ENCODE peak calls at places on chromosome 4, in ten cellular contexts. One of them, this sample, is unnamed.

GRCh38 chr4:8595237-8596087 is 2.9 kb downstream of the CPZ start:
- DNase-seq in CD4-positive, alpha-beta T cell: no peak
- DNase-seq in right atrium auricular region: no peak
- DNase-seq in hepatocyte: peak
- DNase-seq in heart right ventricle: no peak
- DNase-seq in coronary artery: no peak
- DNase-seq in neural progenitor cell: no peak
- DNase-seq in neuronal stem cell: no peak
- DNase-seq in pancreas: no peak
- DNase-seq in left lung: peak
- DNase-seq in this sample: no peak

GRCh38 chr4:94575652-94576051 is 123.9 kb downstream of the PDLIM5 start:
- DNase-seq in CD4-positive, alpha-beta T cell: no peak
- DNase-seq in right atrium auricular region: no peak
- DNase-seq in hepatocyte: no peak
- DNase-seq in heart right ventricle: no peak
- DNase-seq in coronary artery: no peak
- DNase-seq in neural progenitor cell: no peak
- DNase-seq in neuronal stem cell: no peak
- DNase-seq in pancreas: no peak
- DNase-seq in left lung: peak
- DNase-seq in this sample: no peak

GRCh38 chr4:146521543-146522097 is at the start of gene SLC10A7:
- DNase-seq in CD4-positive, alpha-beta T cell: peak
- DNase-seq in right atrium auricular region: peak
- DNase-seq in hepatocyte: peak
- DNase-seq in heart right ventricle: peak
- DNase-seq in coronary artery: peak
- DNase-seq in neural progenitor cell: peak
- DNase-seq in neuronal stem cell: peak
- DNase-seq in pancreas: peak
- DNase-seq in left lung: peak
- DNase-seq in this sample: peak

GRCh38 chr4:1206299-1207156 is 34.1 kb upstream of the SPON2 start:
- DNase-seq in CD4-positive, alpha-beta T cell: no peak
- DNase-seq in right atrium auricular region: no peak
- DNase-seq in hepatocyte: no peak
- DNase-seq in heart right ventricle: no peak
- DNase-seq in coronary artery: peak
- DNase-seq in neural progenitor cell: no peak
- DNase-seq in neuronal stem cell: no peak
- DNase-seq in pancreas: peak
- DNase-seq in left lung: peak
- DNase-seq in this sample: peak

GRCh38 chr4:111230265-111230664 is 607.4 kb upstream of the PITX2 start:
- DNase-seq in CD4-positive, alpha-beta T cell: no peak
- DNase-seq in right atrium auricular region: no peak
- DNase-seq in hepatocyte: no peak
- DNase-seq in heart right ventricle: no peak
- DNase-seq in coronary artery: no peak
- DNase-seq in neural progenitor cell: no peak
- DNase-seq in neuronal stem cell: no peak
- DNase-seq in pancreas: no peak
- DNase-seq in left lung: no peak
- DNase-seq in this sample: no peak

GRCh38 chr4:10527438-10527837 is 70.2 kb upstream of the ZNF518B start:
- DNase-seq in CD4-positive, alpha-beta T cell: no peak
- DNase-seq in right atrium auricular region: no peak
- DNase-seq in hepatocyte: no peak
- DNase-seq in heart right ventricle: no peak
- DNase-seq in coronary artery: no peak
- DNase-seq in neural progenitor cell: no peak
- DNase-seq in neuronal stem cell: no peak
- DNase-seq in pancreas: no peak
- DNase-seq in left lung: no peak
- DNase-seq in this sample: no peak

GRCh38 chr4:16337936-16338335 is 111.7 kb upstream of the TAPT1 start:
- DNase-seq in CD4-positive, alpha-beta T cell: no peak
- DNase-seq in right atrium auricular region: no peak
- DNase-seq in hepatocyte: no peak
- DNase-seq in heart right ventricle: no peak
- DNase-seq in coronary artery: no peak
- DNase-seq in neural progenitor cell: no peak
- DNase-seq in neuronal stem cell: no peak
- DNase-seq in pancreas: no peak
- DNase-seq in left lung: no peak
- DNase-seq in this sample: no peak

GRCh38 chr4:176002007-176002623 is 63.5 kb upstream of the WDR17 start:
- DNase-seq in CD4-positive, alpha-beta T cell: no peak
- DNase-seq in right atrium auricular region: no peak
- DNase-seq in hepatocyte: peak
- DNase-seq in heart right ventricle: no peak
- DNase-seq in coronary artery: no peak
- DNase-seq in neural progenitor cell: peak
- DNase-seq in neuronal stem cell: peak
- DNase-seq in pancreas: peak
- DNase-seq in left lung: peak
- DNase-seq in this sample: no peak

GRCh38 chr4:1008840-1009646 is 2.4 kb upstream of the FGFRL1 start:
- DNase-seq in CD4-positive, alpha-beta T cell: peak
- DNase-seq in right atrium auricular region: no peak
- DNase-seq in hepatocyte: no peak
- DNase-seq in heart right ventricle: peak
- DNase-seq in coronary artery: no peak
- DNase-seq in neural progenitor cell: no peak
- DNase-seq in neuronal stem cell: no peak
- DNase-seq in pancreas: peak
- DNase-seq in left lung: no peak
- DNase-seq in this sample: peak

GRCh38 chr4:181959121-181959520 is 284.1 kb upstream of the TENM3 start:
- DNase-seq in CD4-positive, alpha-beta T cell: no peak
- DNase-seq in right atrium auricular region: no peak
- DNase-seq in hepatocyte: no peak
- DNase-seq in heart right ventricle: no peak
- DNase-seq in coronary artery: no peak
- DNase-seq in neural progenitor cell: no peak
- DNase-seq in neuronal stem cell: no peak
- DNase-seq in pancreas: no peak
- DNase-seq in left lung: no peak
- DNase-seq in this sample: no peak

GRCh38 chr4:170990989-170991589 is 822.1 kb upstream of the GALNTL6 start:
- DNase-seq in CD4-positive, alpha-beta T cell: no peak
- DNase-seq in right atrium auricular region: no peak
- DNase-seq in hepatocyte: peak
- DNase-seq in heart right ventricle: no peak
- DNase-seq in coronary artery: no peak
- DNase-seq in neural progenitor cell: peak
- DNase-seq in neuronal stem cell: peak
- DNase-seq in pancreas: no peak
- DNase-seq in left lung: no peak
- DNase-seq in this sample: no peak

DNA sequence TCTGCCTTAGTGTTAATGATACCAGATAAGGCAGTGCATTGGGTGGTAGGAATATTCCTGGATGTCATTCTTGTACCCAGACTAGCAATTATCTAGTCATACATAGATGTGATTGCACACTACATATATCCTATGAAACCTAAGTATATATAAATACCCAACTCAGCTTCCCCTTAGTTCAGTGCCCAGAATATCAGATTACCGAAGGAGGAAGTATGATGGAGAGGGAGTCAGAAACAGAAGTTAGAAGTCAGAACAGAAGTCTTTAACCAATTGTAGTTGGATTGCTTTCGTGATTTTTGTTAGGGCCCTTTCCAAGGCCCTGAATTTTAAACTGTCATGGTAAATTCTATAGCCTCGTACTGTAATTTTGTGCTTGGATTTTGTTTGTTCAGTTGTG is 42.9 kb downstream of the MOB1B start:
- DNase-seq in CD4-positive, alpha-beta T cell: no peak
- DNase-seq in right atrium auricular region: no peak
- DNase-seq in hepatocyte: no peak
- DNase-seq in heart right ventricle: no peak
- DNase-seq in coronary artery: no peak
- DNase-seq in neural progenitor cell: no peak
- DNase-seq in neuronal stem cell: no peak
- DNase-seq in pancreas: no peak
- DNase-seq in left lung: no peak
- DNase-seq in this sample: no peak
- H3K27ac ChIP-seq in CD4-positive, alpha-beta T cell: no peak
- H3K27ac ChIP-seq in right atrium auricular region: no peak
- H3K27ac ChIP-seq in hepatocyte: no peak
- H3K27ac ChIP-seq in heart right ventricle: peak
- H3K27ac ChIP-seq in coronary artery: no peak
- H3K27ac ChIP-seq in neural progenitor cell: no peak
- H3K27ac ChIP-seq in neuronal stem cell: no peak
- H3K27ac ChIP-seq in pancreas: no peak
- H3K27ac ChIP-seq in left lung: peak
- H3K27ac ChIP-seq in this sample: no peak

GRCh38 chr4:158211288-158211687 is 1.0 kb downstream of the TMEM144 start:
- DNase-seq in CD4-positive, alpha-beta T cell: no peak
- DNase-seq in right atrium auricular region: no peak
- DNase-seq in hepatocyte: peak
- DNase-seq in heart right ventricle: no peak
- DNase-seq in coronary artery: no peak
- DNase-seq in neural progenitor cell: no peak
- DNase-seq in neuronal stem cell: no peak
- DNase-seq in pancreas: no peak
- DNase-seq in left lung: no peak
- DNase-seq in this sample: no peak

GRCh38 chr4:158209825-158210807 is at the start of gene TMEM144:
- DNase-seq in CD4-positive, alpha-beta T cell: no peak
- DNase-seq in right atrium auricular region: peak
- DNase-seq in hepatocyte: peak
- DNase-seq in heart right ventricle: peak
- DNase-seq in coronary artery: peak
- DNase-seq in neural progenitor cell: peak
- DNase-seq in neuronal stem cell: peak
- DNase-seq in pancreas: peak
- DNase-seq in left lung: peak
- DNase-seq in this sample: peak

GRCh38 chr4:158203929-158204328 is 6.4 kb upstream of the TMEM144 start:
- DNase-seq in CD4-positive, alpha-beta T cell: no peak
- DNase-seq in right atrium auricular region: no peak
- DNase-seq in hepatocyte: no peak
- DNase-seq in heart right ventricle: no peak
- DNase-seq in coronary artery: no peak
- DNase-seq in neural progenitor cell: no peak
- DNase-seq in neuronal stem cell: no peak
- DNase-seq in pancreas: no peak
- DNase-seq in left lung: no peak
- DNase-seq in this sample: no peak

GRCh38 chr4:158208931-158209640 is 1.2 kb upstream of the TMEM144 start:
- DNase-seq in CD4-positive, alpha-beta T cell: no peak
- DNase-seq in right atrium auricular region: no peak
- DNase-seq in hepatocyte: no peak
- DNase-seq in heart right ventricle: no peak
- DNase-seq in coronary artery: no peak
- DNase-seq in neural progenitor cell: no peak
- DNase-seq in neuronal stem cell: no peak
- DNase-seq in pancreas: no peak
- DNase-seq in left lung: no peak
- DNase-seq in this sample: no peak
- H3K27ac ChIP-seq in CD4-positive, alpha-beta T cell: no peak
- H3K27ac ChIP-seq in right atrium auricular region: peak
- H3K27ac ChIP-seq in hepatocyte: peak
- H3K27ac ChIP-seq in heart right ventricle: peak
- H3K27ac ChIP-seq in coronary artery: peak
- H3K27ac ChIP-seq in neural progenitor cell: no peak
- H3K27ac ChIP-seq in neuronal stem cell: no peak
- H3K27ac ChIP-seq in pancreas: no peak
- H3K27ac ChIP-seq in left lung: peak
- H3K27ac ChIP-seq in this sample: peak

GRCh38 chr4:82820689-82821088 is 22.1 kb upstream of the SCD5 start:
- DNase-seq in CD4-positive, alpha-beta T cell: no peak
- DNase-seq in right atrium auricular region: no peak
- DNase-seq in hepatocyte: no peak
- DNase-seq in heart right ventricle: no peak
- DNase-seq in coronary artery: no peak
- DNase-seq in neural progenitor cell: no peak
- DNase-seq in neuronal stem cell: no peak
- DNase-seq in pancreas: no peak
- DNase-seq in left lung: no peak
- DNase-seq in this sample: no peak

GRCh38 chr4:82823062-82823461 is 24.5 kb upstream of the SCD5 start:
- DNase-seq in CD4-positive, alpha-beta T cell: no peak
- DNase-seq in right atrium auricular region: no peak
- DNase-seq in hepatocyte: no peak
- DNase-seq in heart right ventricle: no peak
- DNase-seq in coronary artery: no peak
- DNase-seq in neural progenitor cell: no peak
- DNase-seq in neuronal stem cell: no peak
- DNase-seq in pancreas: no peak
- DNase-seq in left lung: no peak
- DNase-seq in this sample: no peak

GRCh38 chr4:82814034-82814433 is 15.4 kb upstream of the SCD5 start:
- DNase-seq in CD4-positive, alpha-beta T cell: no peak
- DNase-seq in right atrium auricular region: no peak
- DNase-seq in hepatocyte: no peak
- DNase-seq in heart right ventricle: no peak
- DNase-seq in coronary artery: no peak
- DNase-seq in neural progenitor cell: peak
- DNase-seq in neuronal stem cell: no peak
- DNase-seq in pancreas: no peak
- DNase-seq in left lung: no peak
- DNase-seq in this sample: no peak

DNA sequence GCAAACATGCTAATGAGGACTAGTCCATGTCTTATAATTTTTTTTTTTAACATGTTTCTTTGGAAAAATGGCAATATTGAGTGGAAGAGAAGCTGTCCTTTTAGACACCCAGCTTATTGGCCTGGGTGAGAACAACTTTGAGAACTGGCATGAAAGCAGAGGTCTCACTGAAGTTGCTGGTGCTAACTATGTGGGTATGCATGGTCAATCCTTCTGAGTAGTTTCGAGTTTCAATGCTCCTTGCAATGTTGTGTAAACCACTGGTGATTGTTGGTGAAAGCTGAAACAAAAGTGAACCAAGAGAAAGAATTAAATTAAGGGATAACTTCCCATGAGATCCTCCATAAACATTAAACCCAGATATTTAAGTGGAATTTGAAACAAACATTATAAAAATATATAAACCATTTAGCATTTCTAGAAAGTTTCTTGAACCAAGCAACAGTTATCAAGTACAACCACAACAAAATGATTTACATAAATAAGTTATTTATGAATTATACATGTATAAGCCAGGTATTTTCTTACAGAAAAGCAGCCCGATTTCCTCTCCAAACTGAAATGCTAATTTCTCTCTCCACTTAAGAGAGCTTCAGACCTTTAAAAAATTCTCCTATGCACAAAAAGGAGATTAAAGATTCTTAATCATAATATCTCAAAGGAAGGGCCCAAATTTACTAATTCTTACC is 20.5 kb upstream of the SCD5 start:
- DNase-seq in CD4-positive, alpha-beta T cell: no peak
- DNase-seq in right atrium auricular region: no peak
- DNase-seq in hepatocyte: no peak
- DNase-seq in heart right ventricle: no peak
- DNase-seq in coronary artery: no peak
- DNase-seq in neural progenitor cell: no peak
- DNase-seq in neuronal stem cell: no peak
- DNase-seq in pancreas: no peak
- DNase-seq in left lung: no peak
- DNase-seq in this sample: no peak
- H3K27ac ChIP-seq in CD4-positive, alpha-beta T cell: no peak
- H3K27ac ChIP-seq in right atrium auricular region: no peak
- H3K27ac ChIP-seq in hepatocyte: no peak
- H3K27ac ChIP-seq in heart right ventricle: no peak
- H3K27ac ChIP-seq in coronary artery: no peak
- H3K27ac ChIP-seq in neural progenitor cell: no peak
- H3K27ac ChIP-seq in neuronal stem cell: no peak
- H3K27ac ChIP-seq in pancreas: no peak
- H3K27ac ChIP-seq in left lung: no peak
- H3K27ac ChIP-seq in this sample: no peak

GRCh38 chr4:24569662-24570061 is 14.7 kb downstream of the DHX15 start:
- DNase-seq in CD4-positive, alpha-beta T cell: no peak
- DNase-seq in right atrium auricular region: no peak
- DNase-seq in hepatocyte: no peak
- DNase-seq in heart right ventricle: no peak
- DNase-seq in coronary artery: no peak
- DNase-seq in neural progenitor cell: no peak
- DNase-seq in neuronal stem cell: no peak
- DNase-seq in pancreas: no peak
- DNase-seq in left lung: no peak
- DNase-seq in this sample: no peak
- H3K27ac ChIP-seq in CD4-positive, alpha-beta T cell: no peak
- H3K27ac ChIP-seq in right atrium auricular region: no peak
- H3K27ac ChIP-seq in hepatocyte: no peak
- H3K27ac ChIP-seq in heart right ventricle: no peak
- H3K27ac ChIP-seq in coronary artery: no peak
- H3K27ac ChIP-seq in neural progenitor cell: no peak
- H3K27ac ChIP-seq in neuronal stem cell: no peak
- H3K27ac ChIP-seq in pancreas: no peak
- H3K27ac ChIP-seq in left lung: no peak
- H3K27ac ChIP-seq in this sample: no peak

This sample was measured in gastrocnemius medialis.